ENCODE peak calls at places on chromosomes 12 and 14, in four cellular contexts. One of them, this sample, is unnamed.

GRCh38 chr14:34496679-34497513 is 34.9 kb upstream of the SPTSSA start:
- DNase-seq in dermis microvascular lymphatic vessel endothelial cell: peak; percentile 91
- DNase-seq in activated T-cell treated with anti-CD3 and anti-CD28 coated beads, Interleukin-2, amount 50 U/mL, for 72 hours: no peak
- DNase-seq in activated naive CD4-positive, alpha-beta T cell: no peak
- DNase-seq in this sample: no peak

GRCh38 chr14:44767646-44768173 is 194.0 kb downstream of the KLHL28 start:
- DNase-seq in dermis microvascular lymphatic vessel endothelial cell: no peak
- DNase-seq in activated T-cell treated with anti-CD3 and anti-CD28 coated beads, Interleukin-2, amount 50 U/mL, for 72 hours: no peak
- DNase-seq in activated naive CD4-positive, alpha-beta T cell: no peak
- DNase-seq in this sample: no peak

GRCh38 chr12:104605685-104606084 is 148.9 kb downstream of the CHST11 start:
- DNase-seq in dermis microvascular lymphatic vessel endothelial cell: no peak
- DNase-seq in activated T-cell treated with anti-CD3 and anti-CD28 coated beads, Interleukin-2, amount 50 U/mL, for 72 hours: no peak
- DNase-seq in activated naive CD4-positive, alpha-beta T cell: no peak
- DNase-seq in this sample: no peak

GRCh38 chr14:90620540-90621204 is 195.6 kb downstream of the TTC7B start:
- DNase-seq in dermis microvascular lymphatic vessel endothelial cell: no peak
- DNase-seq in activated T-cell treated with anti-CD3 and anti-CD28 coated beads, Interleukin-2, amount 50 U/mL, for 72 hours: no peak
- DNase-seq in activated naive CD4-positive, alpha-beta T cell: no peak
- DNase-seq in this sample: no peak

GRCh38 chr14:93295541-93296220 is 37.2 kb downstream of the BTBD7 start:
- DNase-seq in dermis microvascular lymphatic vessel endothelial cell: no peak
- DNase-seq in activated T-cell treated with anti-CD3 and anti-CD28 coated beads, Interleukin-2, amount 50 U/mL, for 72 hours: no peak
- DNase-seq in activated naive CD4-positive, alpha-beta T cell: no peak
- DNase-seq in this sample: no peak

GRCh38 chr12:10584415-10584814 is 29.0 kb downstream of the MAGOHB start:
- DNase-seq in dermis microvascular lymphatic vessel endothelial cell: no peak
- DNase-seq in activated T-cell treated with anti-CD3 and anti-CD28 coated beads, Interleukin-2, amount 50 U/mL, for 72 hours: no peak
- DNase-seq in activated naive CD4-positive, alpha-beta T cell: no peak
- DNase-seq in this sample: no peak

GRCh38 chr12:119008691-119009221 is 27.4 kb downstream of the SRRM4 start:
- DNase-seq in dermis microvascular lymphatic vessel endothelial cell: no peak
- DNase-seq in activated T-cell treated with anti-CD3 and anti-CD28 coated beads, Interleukin-2, amount 50 U/mL, for 72 hours: no peak
- DNase-seq in activated naive CD4-positive, alpha-beta T cell: no peak
- DNase-seq in this sample: no peak

GRCh38 chr12:95304673-95305198 is 87.1 kb downstream of the VEZT start:
- DNase-seq in dermis microvascular lymphatic vessel endothelial cell: no peak
- DNase-seq in activated T-cell treated with anti-CD3 and anti-CD28 coated beads, Interleukin-2, amount 50 U/mL, for 72 hours: no peak
- DNase-seq in activated naive CD4-positive, alpha-beta T cell: no peak
- DNase-seq in this sample: no peak

GRCh38 chr12:122917508-122918227 is 21.7 kb upstream of the VPS37B start:
- DNase-seq in dermis microvascular lymphatic vessel endothelial cell: no peak
- DNase-seq in activated T-cell treated with anti-CD3 and anti-CD28 coated beads, Interleukin-2, amount 50 U/mL, for 72 hours: no peak
- DNase-seq in activated naive CD4-positive, alpha-beta T cell: no peak
- DNase-seq in this sample: no peak

GRCh38 chr12:66746489-66747201 is 67.8 kb upstream of the GRIP1 start:
- DNase-seq in dermis microvascular lymphatic vessel endothelial cell: no peak
- DNase-seq in activated T-cell treated with anti-CD3 and anti-CD28 coated beads, Interleukin-2, amount 50 U/mL, for 72 hours: no peak
- DNase-seq in activated naive CD4-positive, alpha-beta T cell: no peak
- DNase-seq in this sample: no peak

GRCh38 chr14:68791078-68791983 is 1.5 kb downstream of the ZFP36L1 start:
- DNase-seq in dermis microvascular lymphatic vessel endothelial cell: no peak
- DNase-seq in activated T-cell treated with anti-CD3 and anti-CD28 coated beads, Interleukin-2, amount 50 U/mL, for 72 hours: peak; percentile 44
- DNase-seq in activated naive CD4-positive, alpha-beta T cell: no peak
- DNase-seq in this sample: peak; percentile 28

GRCh38 chr12:54934419-54934818 is 50.1 kb downstream of the TESPA1 start:
- DNase-seq in dermis microvascular lymphatic vessel endothelial cell: no peak
- DNase-seq in activated T-cell treated with anti-CD3 and anti-CD28 coated beads, Interleukin-2, amount 50 U/mL, for 72 hours: no peak
- DNase-seq in activated naive CD4-positive, alpha-beta T cell: no peak
- DNase-seq in this sample: no peak

GRCh38 chr12:53052419-53053222 is 2.8 kb downstream of the TNS2 start:
- DNase-seq in dermis microvascular lymphatic vessel endothelial cell: peak; percentile 77
- DNase-seq in activated T-cell treated with anti-CD3 and anti-CD28 coated beads, Interleukin-2, amount 50 U/mL, for 72 hours: no peak
- DNase-seq in activated naive CD4-positive, alpha-beta T cell: no peak
- DNase-seq in this sample: no peak

GRCh38 chr14:89909586-89909985 is 44.9 kb downstream of the EFCAB11 start:
- DNase-seq in dermis microvascular lymphatic vessel endothelial cell: no peak
- DNase-seq in activated T-cell treated with anti-CD3 and anti-CD28 coated beads, Interleukin-2, amount 50 U/mL, for 72 hours: no peak
- DNase-seq in activated naive CD4-positive, alpha-beta T cell: no peak
- DNase-seq in this sample: no peak